ENCODE peak calls at places on chromosomes 1 and 21, in five cellular contexts. U is fibroblast of villous mesenchyme, E is spleen, A is lower lobe of right lung, K is keratinocyte. Q is an unnamed sample.

GRCh38 chr1:214228976-214229375 is 52.0 kb upstream of the SMYD2 start:
- DNase-seq in A (no peak), U (no peak), K (no peak), E (no peak), Q (no peak)

GRCh38 chr1:7379445-7379971 is 391.6 kb upstream of the VAMP3 start:
- DNase-seq in A (no peak), U (peak), E (peak), K (peak), Q (peak)

GRCh38 chr1:53552146-53552940 is 93.1 kb downstream of the DMRTB1 start:
- DNase-seq in K (no peak), U (no peak), E (peak), A (peak), Q (no peak)

GRCh38 chr1:168821434-168821833 is 92.4 kb upstream of the DPT start:
- DNase-seq in U (no peak), K (no peak), A (no peak), E (no peak), Q (no peak)

GRCh38 chr1:200974711-200975110 is 48.8 kb downstream of the KIF21B start:
- DNase-seq in E (no peak), K (no peak), A (peak), U (no peak), Q (no peak)

GRCh38 chr1:61655453-61655852 is 69.5 kb downstream of the TM2D1 start:
- DNase-seq in U (no peak), E (no peak), K (no peak), A (no peak), Q (no peak)

GRCh38 chr1:211638723-211639122 is 36.7 kb downstream of the NEK2 start:
- DNase-seq in E (no peak), U (no peak), A (no peak), K (no peak), Q (peak)

GRCh38 chr1:41353744-41354143 is 7.5 kb upstream of the FOXO6 start:
- DNase-seq in U (no peak), A (no peak), K (no peak), E (peak), Q (no peak)

GRCh38 chr1:224744521-224744920 is 128.4 kb downstream of the CNIH3 start:
- DNase-seq in E (no peak), U (no peak), K (no peak), A (no peak), Q (no peak)

GRCh38 chr21:43206231-43207042 is 37.6 kb downstream of the CRYAA start:
- DNase-seq in K (no peak), A (no peak), U (no peak), E (peak), Q (no peak)

GRCh38 chr1:206635983-206636354 is 633 bp downstream of the DYRK3 start:
- DNase-seq in K (no peak), A (no peak), E (no peak), U (no peak), Q (peak)

GRCh38 chr1:32937061-32937460 is 27.5 kb downstream of the RNF19B start:
- DNase-seq in E (no peak), K (no peak), A (no peak), U (no peak), Q (no peak)

GRCh38 chr1:33267468-33268205 is 11.3 kb downstream of the ZNF362 start:
- DNase-seq in E (no peak), A (no peak), U (no peak), K (no peak), Q (peak)

GRCh38 chr1:21104683-21105082 is 72.0 kb downstream of the EIF4G3 start:
- DNase-seq in K (no peak), U (no peak), A (no peak), E (no peak), Q (no peak)

GRCh38 chr1:61131716-61132115 is 49.4 kb downstream of the NFIA start:
- DNase-seq in A (no peak), E (no peak), K (no peak), U (peak), Q (peak)

GRCh38 chr21:43276811-43277210 is 108.0 kb downstream of the CRYAA start:
- DNase-seq in A (peak), E (peak), U (no peak), K (no peak), Q (no peak)

GRCh38 chr1:2416403-2416802 is 4.0 kb upstream of the PEX10 start:
- DNase-seq in U (no peak), K (no peak), A (no peak), E (no peak), Q (no peak)

GRCh38 chr21:43362928-43363314 is 64.0 kb downstream of the SIK1 start:
- DNase-seq in K (no peak), E (no peak), U (no peak), A (no peak), Q (no peak)

GRCh38 chr1:198523183-198523942 is 17.1 kb downstream of the ATP6V1G3 start:
- DNase-seq in U (no peak), E (no peak), K (no peak), A (no peak), Q (no peak)

GRCh38 chr1:43687301-43688108 is 19.8 kb upstream of the ST3GAL3 start:
- DNase-seq in E (no peak), K (no peak), A (no peak), U (no peak), Q (no peak)

GRCh38 chr1:203871114-203871875 is 9.9 kb downstream of the SNRPE start:
- DNase-seq in E (no peak), A (no peak), U (peak), K (no peak), Q (peak)

GRCh38 chr1:15718199-15718601 is 17.9 kb upstream of the SLC25A34 start:
- DNase-seq in U (no peak), E (no peak), A (no peak), K (no peak), Q (no peak)

GRCh38 chr1:55050283-55050682 is 10.9 kb downstream of the PCSK9 start:
- DNase-seq in A (no peak), U (peak), E (no peak), K (no peak), Q (peak)

GRCh38 chr1:100720751-100721150 is 1.2 kb downstream of the VCAM1 start:
- DNase-seq in E (no peak), U (no peak), A (no peak), K (no peak), Q (no peak)

GRCh38 chr1:112704908-112705627 is 1.9 kb downstream of the RHOC start:
- DNase-seq in U (peak), E (peak), A (peak), K (peak), Q (peak)

GRCh38 chr1:230030122-230030821 is 36.8 kb upstream of the GALNT2 start:
- DNase-seq in U (no peak), A (no peak), E (no peak), K (no peak), Q (no peak)

GRCh38 chr1:11144563-11145256 is 44.4 kb upstream of the ANGPTL7 start:
- DNase-seq in E (no peak), A (no peak), U (no peak), K (no peak), Q (no peak)

GRCh38 chr1:61389194-61389925 is 307.0 kb downstream of the NFIA start:
- DNase-seq in E (no peak), U (peak), A (no peak), K (no peak), Q (no peak)

GRCh38 chr1:207938016-207938415 is 27.1 kb upstream of the CD34 start:
- DNase-seq in U (no peak), A (no peak), K (no peak), E (no peak), Q (peak)

GRCh38 chr1:158793604-158794003 is 12.6 kb upstream of the OR6N2 start:
- DNase-seq in A (no peak), K (no peak), E (no peak), U (no peak), Q (peak)

DNA sequence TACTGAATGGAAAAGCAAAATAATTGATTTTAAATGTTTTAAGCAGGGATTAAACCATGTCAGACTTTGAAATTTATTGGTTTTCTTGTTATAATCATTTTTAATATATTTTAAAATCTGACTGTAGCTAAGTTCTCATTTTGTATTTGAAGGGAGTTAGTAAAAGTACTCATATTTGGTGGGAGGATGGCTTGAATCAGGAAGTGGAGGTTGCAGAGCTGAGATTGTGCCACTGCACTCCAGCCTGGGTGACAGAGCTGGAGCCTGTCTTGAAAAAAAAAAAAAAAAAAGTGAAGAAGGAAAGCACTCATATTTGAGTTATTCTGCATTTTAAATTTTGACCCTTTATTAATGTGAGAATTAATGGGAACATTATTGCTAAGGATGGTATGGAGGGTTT is 106.0 kb downstream of the RABGAP1L start:
- DNase-seq in K (no peak), E (no peak), U (no peak), A (no peak), Q (no peak)
- H3K4me3 ChIP-seq in K (no peak), E (no peak), U (no peak), A (no peak), Q (no peak)

GRCh38 chr1:170662561-170662971 is 1.4 kb upstream of the PRRX1 start:
- DNase-seq in A (no peak), U (peak), K (no peak), E (no peak), Q (peak)
- H3K4me3 ChIP-seq in A (peak), U (peak), K (no peak), E (peak), Q (peak)

GRCh38 chr1:151831256-151831591 is 378 bp downstream of the RORC start:
- DNase-seq in E (no peak), A (no peak), K (no peak), U (no peak), Q (no peak)
- H3K4me3 ChIP-seq in E (peak), A (peak), K (no peak), U (no peak), Q (no peak)

GRCh38 chr21:46334351-46335140 is 10.6 kb downstream of the PCNT start:
- DNase-seq in U (no peak), K (no peak), A (no peak), E (no peak), Q (no peak)
- H3K4me3 ChIP-seq in U (no peak), K (no peak), A (no peak), E (no peak), Q (no peak)